ENCODE peak calls at places on chromosomes 11 and 22, in five cellular contexts. Z is cardiac muscle cell, F is GM19239, X is Calu3, P is GM12865. R is an unnamed sample.

GRCh38 chr11:29783506-29783905 is 233.3 kb downstream of the KCNA4 start:
- DNase-seq in X (no peak), P (no peak), F (no peak), Z (no peak), R (no peak)

GRCh38 chr11:111360150-111361043 is 18.7 kb downstream of the POU2AF1 start:
- DNase-seq in Z (no peak), P (peak; percentile 18), F (no peak), X (peak; percentile 34), R (peak; percentile 96)

GRCh38 chr11:71420455-71421241 is 27.5 kb downstream of the DHCR7 start:
- DNase-seq in F (peak; percentile 24), Z (peak; percentile 49), X (peak; percentile 63), P (peak; percentile 62), R (peak; percentile 61)

GRCh38 chr11:33723238-33723881 is 12.9 kb downstream of the CD59 start:
- DNase-seq in Z (no peak), P (no peak), F (no peak), X (no peak), R (no peak)

GRCh38 chr11:118643142-118643994 is 36.0 kb downstream of the PHLDB1 start:
- DNase-seq in Z (no peak), P (no peak), F (no peak), X (no peak), R (peak; percentile 64)

GRCh38 chr11:59901306-59901705 is 22.7 kb downstream of the OOSP3 start:
- DNase-seq in P (no peak), F (no peak), Z (no peak), X (peak; percentile 49), R (no peak)

GRCh38 chr22:46581580-46582244 is 38.5 kb upstream of the GRAMD4 start:
- DNase-seq in F (no peak), X (no peak), Z (no peak), P (no peak), R (peak; percentile 14)

GRCh38 chr11:12848413-12848812 is 160.7 kb upstream of the RASSF10 start:
- DNase-seq in P (no peak), F (no peak), X (no peak), Z (no peak), R (no peak)

GRCh38 chr11:79437274-79437980 is 3.4 kb downstream of the TENM4 start:
- DNase-seq in X (peak; percentile 24), F (no peak), P (no peak), Z (peak; percentile 89), R (peak; percentile 52)

GRCh38 chr11:48095779-48096470 is 115.6 kb downstream of the PTPRJ start:
- DNase-seq in P (no peak), Z (no peak), X (no peak), F (no peak), R (no peak)

GRCh38 chr22:37021041-37021440 is 1.5 kb downstream of the MPST start:
- DNase-seq in X (no peak), Z (no peak), P (no peak), F (no peak), R (no peak)

GRCh38 chr11:77299528-77299993 is 1.9 kb downstream of the GDPD4 start:
- DNase-seq in Z (no peak), F (no peak), X (peak; percentile 79), P (no peak), R (no peak)

GRCh38 chr22:17264321-17265052 is 45.3 kb upstream of the ADA2 start:
- DNase-seq in X (no peak), P (no peak), F (no peak), Z (peak; percentile 77), R (no peak)

GRCh38 chr11:1963864-1964263 is 16.7 kb downstream of the MRPL23 start:
- DNase-seq in Z (no peak), X (no peak), P (no peak), F (no peak), R (no peak)

GRCh38 chr11:15453211-15453715 is 338.5 kb downstream of the INSC start:
- DNase-seq in X (no peak), F (no peak), Z (no peak), P (no peak), R (no peak)

GRCh38 chr11:70834277-70834940 is 418.0 kb downstream of the SHANK2 start:
- DNase-seq in X (no peak), F (no peak), Z (no peak), P (no peak), R (no peak)

GRCh38 chr22:33584152-33584551 is 336.1 kb downstream of the LARGE1 start:
- DNase-seq in P (no peak), F (no peak), X (no peak), Z (no peak), R (no peak)

GRCh38 chr11:112000703-112001102 is 24.5 kb upstream of the DLAT start:
- DNase-seq in X (no peak), F (no peak), Z (no peak), P (no peak), R (no peak)

GRCh38 chr22:32355760-32356159 is 1.9 kb upstream of the RFPL3 start:
- DNase-seq in Z (no peak), F (no peak), X (peak; percentile 36), P (no peak), R (no peak)

GRCh38 chr11:125517116-125517804 is 21.2 kb upstream of the FEZ1 start:
- DNase-seq in X (no peak), Z (peak; percentile 25), F (no peak), P (peak; percentile 64), R (no peak)

GRCh38 chr11:8273281-8273680 is 9.6 kb upstream of the LMO1 start:
- DNase-seq in F (no peak), Z (no peak), X (no peak), P (no peak), R (no peak)

GRCh38 chr11:132901638-132902610 is 630.4 kb downstream of the OPCML start:
- DNase-seq in Z (no peak), X (no peak), P (no peak), F (no peak), R (no peak)

GRCh38 chr11:704799-705645 is 1.0 kb upstream of the EPS8L2 start:
- DNase-seq in F (no peak), X (peak; percentile 84), Z (no peak), P (no peak), R (peak; percentile 89)

GRCh38 chr22:22684605-22685561 is 40.5 kb downstream of the GGTLC2 start:
- DNase-seq in F (no peak), X (peak; percentile 75), Z (no peak), P (peak; percentile 59), R (peak; percentile 29)

GRCh38 chr11:12155696-12156095 is 45.3 kb downstream of the MICAL2 start:
- DNase-seq in P (no peak), X (no peak), F (no peak), Z (no peak), R (no peak)

GRCh38 chr22:24416611-24417010 is 10.8 kb upstream of the ADORA2A start:
- DNase-seq in F (no peak), Z (no peak), X (no peak), P (no peak), R (no peak)

GRCh38 chr11:113781682-113782081 is 2.1 kb downstream of the CLDN25 start:
- DNase-seq in X (no peak), F (no peak), Z (peak; percentile 30), P (no peak), R (no peak)

GRCh38 chr11:32830796-32831195 is 1.1 kb downstream of the PRRG4 start:
- DNase-seq in X (no peak), F (no peak), P (no peak), Z (no peak), R (no peak)

GRCh38 chr11:16382638-16383380 is 26.5 kb upstream of the SOX6 start:
- DNase-seq in P (no peak), F (no peak), X (no peak), Z (no peak), R (no peak)

GRCh38 chr11:127274328-127274676 is 273.7 kb upstream of the KIRREL3 start:
- DNase-seq in F (no peak), Z (no peak), X (no peak), P (no peak), R (no peak)

GRCh38 chr11:10076458-10077141 is 217.4 kb downstream of the SBF2 start:
- DNase-seq in F (peak; percentile 15), Z (peak; percentile 52), X (peak; percentile 30), P (peak; percentile 66), R (peak; percentile 14)

GRCh38 chr11:102560555-102561011 is 30.0 kb upstream of the MMP7 start:
- DNase-seq in X (no peak), P (peak; percentile 85), F (peak; percentile 16), Z (no peak), R (no peak)

GRCh38 chr11:36817336-36817965 is 219.4 kb upstream of the RAG2 start:
- DNase-seq in P (no peak), F (no peak), Z (no peak), X (peak; percentile 66), R (no peak)

GRCh38 chr11:23405350-23405937 is 545.2 kb upstream of the CCDC179 start:
- DNase-seq in Z (no peak), F (no peak), P (no peak), X (no peak), R (no peak)

GRCh38 chr11:18379201-18379600 is 15.2 kb upstream of the LDHA start:
- DNase-seq in P (no peak), F (no peak), Z (no peak), X (no peak), R (no peak)

GRCh38 chr22:28243539-28243938 is 324.5 kb upstream of the PITPNB start:
- DNase-seq in P (no peak), Z (no peak), F (no peak), X (no peak), R (no peak)

GRCh38 chr11:13440100-13440855 is 22.7 kb downstream of the BTBD10 start:
- DNase-seq in P (no peak), F (no peak), X (peak; percentile 29), Z (peak; percentile 32), R (peak; percentile 26)

GRCh38 chr11:69397732-69398131 is 83.7 kb upstream of the LINC01488 start:
- DNase-seq in X (no peak), F (no peak), Z (no peak), P (no peak), R (no peak)